ENCODE peak calls at places on chromosomes 2 and 18, in nine cellular contexts. R is EL; P is Ammon's horn; N is G401; I is fibroblast of mammary gland; U is left cardiac atrium; X is CD4-positive, alpha-beta T cell; Q is NCI-H345; G is fibroblast of villous mesenchyme. B is an unnamed sample.

GRCh38 chr2:134154269-134154668 is 99.6 kb upstream of the MGAT5 start:
- DNase-seq in G (peak), P (no peak), N (no peak), I (no peak), Q (no peak), R (no peak), X (no peak), U (peak), B (no peak)

GRCh38 chr2:118670281-118670680 is 177.2 kb downstream of the EN1 start:
- DNase-seq in I (peak), U (no peak), X (no peak), P (no peak), R (no peak), Q (no peak), G (no peak), N (no peak), B (no peak)

GRCh38 chr2:136134126-136134525 is 16.2 kb upstream of the CXCR4 start:
- DNase-seq in G (no peak), P (no peak), X (peak), U (no peak), N (no peak), Q (no peak), I (no peak), R (no peak), B (no peak)

GRCh38 chr2:79292936-79293335 is 133.4 kb upstream of the REG3A start:
- DNase-seq in P (peak), R (no peak), N (peak), X (no peak), U (no peak), G (no peak), Q (no peak), I (no peak), B (no peak)

GRCh38 chr2:205407984-205408383 is 274.3 kb upstream of the NRP2 start:
- DNase-seq in Q (no peak), X (no peak), G (peak), R (peak), I (peak), U (no peak), N (no peak), P (peak), B (no peak)

GRCh38 chr2:1910562-1911256 is 166.4 kb upstream of the PXDN start:
- DNase-seq in I (peak), P (peak), U (no peak), R (no peak), N (peak), X (no peak), G (no peak), Q (no peak), B (no peak)

GRCh38 chr18:32271649-32272324 is 81.9 kb downstream of the MEP1B start:
- DNase-seq in R (peak), U (no peak), X (no peak), N (peak), P (peak), G (peak), I (peak), Q (peak), B (peak)

GRCh38 chr2:241091201-241091600 is 10.9 kb downstream of the MTERF4 start:
- DNase-seq in U (no peak), Q (no peak), G (no peak), R (no peak), N (peak), P (no peak), X (no peak), I (no peak), B (no peak)

GRCh38 chr2:237472187-237472712 is 14.8 kb upstream of the MLPH start:
- DNase-seq in U (no peak), N (no peak), G (no peak), X (no peak), P (no peak), Q (no peak), I (no peak), R (no peak), B (no peak)

GRCh38 chr2:158990397-158991209 is 22.2 kb downstream of the TANC1 start:
- DNase-seq in N (no peak), P (no peak), G (peak), U (no peak), I (peak), Q (no peak), R (peak), X (no peak), B (peak)

GRCh38 chr2:128365217-128365905 is 46.7 kb upstream of the HS6ST1 start:
- DNase-seq in I (peak), P (no peak), Q (no peak), U (no peak), G (no peak), N (no peak), R (no peak), X (no peak), B (no peak)

GRCh38 chr2:238239552-238239871 is 326 bp downstream of the HES6 start:
- DNase-seq in U (peak), X (no peak), N (no peak), G (no peak), R (no peak), I (no peak), Q (no peak), P (no peak), B (no peak)

GRCh38 chr2:58271826-58272225 is 30.7 kb upstream of the FANCL start:
- DNase-seq in G (no peak), U (no peak), N (no peak), I (no peak), R (no peak), Q (no peak), P (peak), X (no peak), B (no peak)

GRCh38 chr2:171985076-171985475 is 14.7 kb upstream of the METAP1D start:
- DNase-seq in I (no peak), G (peak), P (no peak), R (peak), N (no peak), X (no peak), U (no peak), Q (no peak), B (no peak)

GRCh38 chr2:218282173-218282991 is 9.9 kb downstream of the TMBIM1 start:
- DNase-seq in X (no peak), P (peak), Q (no peak), G (peak), U (no peak), N (peak), R (peak), I (peak), B (no peak)

GRCh38 chr2:74020717-74021406 is 36.2 kb downstream of the TET3 start:
- DNase-seq in X (no peak), Q (no peak), P (peak), R (no peak), N (peak), I (no peak), G (peak), U (no peak), B (no peak)

GRCh38 chr2:142254057-142254456 is 123.2 kb upstream of the LRP1B start:
- DNase-seq in P (no peak), Q (no peak), I (no peak), G (no peak), N (no peak), R (no peak), U (no peak), X (no peak), B (no peak)

GRCh38 chr2:215418064-215418963 is 17.6 kb downstream of the FN1 start:
- DNase-seq in I (peak), X (no peak), G (no peak), N (no peak), U (no peak), R (no peak), Q (no peak), P (no peak), B (no peak)